ENCODE peak calls at places on chromosomes 7 and 10, in five cellular contexts. P, F, Y, W and H are unnamed samples.

GRCh38 chr10:128932071-128932820 is 534.8 kb upstream of the MGMT start:
- DNase-seq in P (no peak), F (no peak), W (no peak), Y (peak; percentile 68), H (no peak)

GRCh38 chr7:537911-538634 is 18.4 kb upstream of the PDGFA start:
- DNase-seq in F (peak; percentile 63), W (peak; percentile 93), Y (peak; percentile 89), P (no peak), H (no peak)

GRCh38 chr10:101227765-101228681 is 1.2 kb downstream of the LBX1 start:
- DNase-seq in Y (no peak), W (no peak), F (peak; percentile 18), P (peak; percentile 62), H (no peak)

GRCh38 chr7:75740846-75741497 is 2.2 kb upstream of the HIP1 start:
- DNase-seq in P (peak; percentile 44), Y (no peak), W (no peak), F (peak; percentile 63), H (no peak)

GRCh38 chr10:63799511-63799910 is 278.3 kb downstream of the REEP3 start:
- DNase-seq in W (no peak), F (no peak), Y (no peak), P (no peak), H (no peak)

GRCh38 chr7:2982401-2982800 is 61.3 kb downstream of the CARD11 start:
- DNase-seq in F (no peak), P (no peak), W (no peak), Y (no peak), H (no peak)

GRCh38 chr7:7812112-7812511 is 93.7 kb upstream of the RPA3 start:
- DNase-seq in F (no peak), Y (no peak), W (no peak), P (peak; percentile 27), H (no peak)

GRCh38 chr7:5445991-5446594 is 22.5 kb upstream of the TNRC18 start:
- DNase-seq in W (no peak), F (no peak), P (no peak), Y (no peak), H (no peak)

GRCh38 chr7:47402941-47403340 is 179.0 kb downstream of the TNS3 start:
- DNase-seq in Y (peak; percentile 64), P (no peak), W (peak; percentile 40), F (no peak), H (no peak)

GRCh38 chr7:36507868-36508440 is 118.3 kb downstream of the ANLN start:
- DNase-seq in P (no peak), F (no peak), W (no peak), Y (no peak), H (no peak)

GRCh38 chr7:15498465-15498864 is 63.4 kb downstream of the AGMO start:
- DNase-seq in F (no peak), W (no peak), P (no peak), Y (no peak), H (no peak)

GRCh38 chr7:79452032-79452494 is 1.4 kb downstream of the MAGI2 start:
- DNase-seq in W (peak; percentile 64), F (peak; percentile 91), Y (peak; percentile 92), P (peak; percentile 66), H (peak; percentile 4)

GRCh38 chr7:143467724-143468123 is 9.9 kb upstream of the TAS2R41 start:
- DNase-seq in F (no peak), Y (no peak), W (no peak), P (no peak), H (no peak)

GRCh38 chr7:7565746-7566650 is 686 bp upstream of the MIOS start:
- DNase-seq in Y (no peak), P (peak; percentile 57), F (no peak), W (peak; percentile 53), H (no peak)

GRCh38 chr7:122965306-122965705 is 30.2 kb downstream of the TAS2R16 start:
- DNase-seq in W (no peak), P (peak; percentile 92), Y (no peak), F (no peak), H (no peak)

GRCh38 chr10:132793213-132793612 is 7.3 kb upstream of the NKX6-2 start:
- DNase-seq in W (no peak), Y (no peak), P (no peak), F (no peak), H (no peak)

GRCh38 chr7:144869072-144869471 is 33.2 kb upstream of the TPK1 start:
- DNase-seq in F (no peak), Y (no peak), P (no peak), W (no peak), H (no peak)

GRCh38 chr10:130192276-130192848 is 56.2 kb downstream of the GLRX3 start:
- DNase-seq in W (no peak), F (no peak), P (no peak), Y (no peak), H (no peak)

GRCh38 chr7:42378149-42378548 is 141.1 kb upstream of the GLI3 start:
- DNase-seq in P (no peak), F (no peak), W (no peak), Y (no peak), H (no peak)

GRCh38 chr7:2864204-2864985 is 20.3 kb upstream of the GNA12 start:
- DNase-seq in F (no peak), P (no peak), Y (no peak), W (no peak), H (no peak)

GRCh38 chr7:114414151-114415053 is at the start of gene FOXP2:
- DNase-seq in W (no peak), Y (no peak), F (no peak), P (peak; percentile 92), H (no peak)

GRCh38 chr7:101367676-101368075 is 5.0 kb downstream of the COL26A1 start:
- DNase-seq in W (no peak), P (no peak), F (no peak), Y (no peak), H (no peak)